ENCODE peak calls at places on chromosomes 16 and 17, in six cellular contexts. One of them, this sample, is unnamed.
A peak's percentile ranks its signal among the peaks of the same experiment; 100 is the strongest.

GRCh38 chr17:62149961-62150360 is 84.9 kb upstream of the MED13 start:
- DNase-seq in WTC11: no peak
- DNase-seq in endothelial cell: no peak
- DNase-seq in AG10803: no peak
- DNase-seq in lower leg skin: no peak
- DNase-seq in A549: no peak
- DNase-seq in this sample: no peak

GRCh38 chr16:29230671-29231091 is 175.8 kb downstream of the NPIPB11 start:
- DNase-seq in WTC11: peak; percentile 63
- DNase-seq in lower leg skin: peak; percentile 87
- DNase-seq in A549: no peak
- DNase-seq in endothelial cell: no peak
- DNase-seq in AG10803: peak; percentile 23
- DNase-seq in this sample: no peak

GRCh38 chr16:48611329-48612137 is 1.6 kb upstream of the N4BP1 start:
- DNase-seq in AG10803: no peak
- DNase-seq in lower leg skin: peak; percentile 85
- DNase-seq in WTC11: peak; percentile 21
- DNase-seq in A549: no peak
- DNase-seq in endothelial cell: peak; percentile 41
- DNase-seq in this sample: no peak

GRCh38 chr17:43398724-43399595 is at the start of gene ARL4D:
- DNase-seq in AG10803: peak; percentile 72
- DNase-seq in lower leg skin: peak; percentile 98
- DNase-seq in endothelial cell: peak; percentile 72
- DNase-seq in A549: peak; percentile 85
- DNase-seq in WTC11: peak; percentile 88
- DNase-seq in this sample: peak; percentile 66

GRCh38 chr16:51150894-51151320 is at the start of gene SALL1:
- DNase-seq in lower leg skin: no peak
- DNase-seq in endothelial cell: no peak
- DNase-seq in WTC11: no peak
- DNase-seq in A549: no peak
- DNase-seq in AG10803: no peak
- DNase-seq in this sample: no peak

GRCh38 chr16:17748005-17748719 is 277.4 kb upstream of the XYLT1 start:
- DNase-seq in A549: no peak
- DNase-seq in WTC11: peak; percentile 32
- DNase-seq in AG10803: no peak
- DNase-seq in endothelial cell: no peak
- DNase-seq in lower leg skin: no peak
- DNase-seq in this sample: no peak

GRCh38 chr17:38560503-38561318 is 45.0 kb downstream of the SRCIN1 start:
- DNase-seq in A549: no peak
- DNase-seq in WTC11: no peak
- DNase-seq in AG10803: peak; percentile 12
- DNase-seq in lower leg skin: no peak
- DNase-seq in endothelial cell: peak; percentile 39
- DNase-seq in this sample: no peak

GRCh38 chr16:75402174-75402820 is 31.0 kb downstream of the CFDP1 start:
- DNase-seq in WTC11: no peak
- DNase-seq in lower leg skin: no peak
- DNase-seq in AG10803: peak; percentile 40
- DNase-seq in A549: no peak
- DNase-seq in endothelial cell: no peak
- DNase-seq in this sample: no peak

GRCh38 chr17:71085238-71086033 is 916.1 kb downstream of the KCNJ2 start:
- DNase-seq in lower leg skin: no peak
- DNase-seq in A549: peak; percentile 22
- DNase-seq in WTC11: peak; percentile 70
- DNase-seq in AG10803: peak; percentile 16
- DNase-seq in endothelial cell: peak; percentile 70
- DNase-seq in this sample: peak; percentile 24

GRCh38 chr17:82446649-82447048 is 3.9 kb downstream of the CYBC1 start:
- DNase-seq in endothelial cell: no peak
- DNase-seq in A549: no peak
- DNase-seq in AG10803: no peak
- DNase-seq in lower leg skin: no peak
- DNase-seq in WTC11: no peak
- DNase-seq in this sample: no peak

GRCh38 chr17:82452162-82452561 is 1.6 kb upstream of the CYBC1 start:
- DNase-seq in lower leg skin: no peak
- DNase-seq in A549: no peak
- DNase-seq in endothelial cell: no peak
- DNase-seq in WTC11: no peak
- DNase-seq in AG10803: no peak
- DNase-seq in this sample: no peak

GRCh38 chr17:82449136-82449882 is 1.2 kb downstream of the CYBC1 start:
- DNase-seq in A549: no peak
- DNase-seq in endothelial cell: peak; percentile 36
- DNase-seq in lower leg skin: no peak
- DNase-seq in WTC11: peak; percentile 42
- DNase-seq in AG10803: no peak
- DNase-seq in this sample: no peak

GRCh38 chr17:82449883-82450356 is 632 bp downstream of the CYBC1 start:
- DNase-seq in AG10803: no peak
- DNase-seq in WTC11: no peak
- DNase-seq in A549: no peak
- DNase-seq in lower leg skin: no peak
- DNase-seq in endothelial cell: no peak
- DNase-seq in this sample: no peak

GRCh38 chr17:82450357-82451106 is at the start of gene CYBC1:
- DNase-seq in A549: peak; percentile 84
- DNase-seq in WTC11: peak; percentile 90
- DNase-seq in lower leg skin: peak; percentile 98
- DNase-seq in AG10803: peak; percentile 94
- DNase-seq in endothelial cell: peak; percentile 97
- DNase-seq in this sample: peak; percentile 88
- TF ChIP-seq CTCF in A549: no peak
- TF ChIP-seq CTCF in WTC11: no peak
- TF ChIP-seq CTCF in lower leg skin: no peak
- TF ChIP-seq CTCF in AG10803: no peak
- TF ChIP-seq CTCF in endothelial cell: no peak
- TF ChIP-seq CTCF in this sample: peak; percentile 9

GRCh38 chr16:73669535-73670274 is 621.8 kb upstream of the ZFHX3 start:
- DNase-seq in AG10803: no peak
- DNase-seq in WTC11: no peak
- DNase-seq in endothelial cell: no peak
- DNase-seq in lower leg skin: no peak
- DNase-seq in A549: no peak
- DNase-seq in this sample: no peak

GRCh38 chr16:73671102-73671501 is 623.2 kb upstream of the ZFHX3 start:
- DNase-seq in A549: no peak
- DNase-seq in WTC11: peak; percentile 20
- DNase-seq in endothelial cell: no peak
- DNase-seq in lower leg skin: no peak
- DNase-seq in AG10803: no peak
- DNase-seq in this sample: no peak

DNA sequence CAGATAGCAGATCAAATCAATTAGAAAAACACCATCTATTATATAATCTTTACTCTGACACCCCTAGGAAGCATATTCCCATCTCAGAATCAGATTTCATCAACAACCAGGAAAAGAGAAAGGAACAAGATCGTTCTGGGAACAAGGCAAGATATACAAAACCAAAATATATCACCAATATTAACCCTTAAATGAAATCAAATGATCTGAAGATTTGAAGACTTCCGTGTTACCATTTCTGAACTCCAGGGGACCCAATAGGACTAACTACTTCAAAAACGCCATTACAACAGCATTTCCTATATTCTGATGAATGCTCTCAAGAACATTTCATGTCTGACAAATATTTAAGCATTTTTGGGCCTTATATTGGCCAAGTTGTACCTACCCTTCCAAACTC is 624.2 kb upstream of the ZFHX3 start:
- DNase-seq in AG10803: no peak
- DNase-seq in lower leg skin: no peak
- DNase-seq in A549: no peak
- DNase-seq in endothelial cell: no peak
- DNase-seq in WTC11: no peak
- DNase-seq in this sample: no peak
- TF ChIP-seq CTCF in AG10803: no peak
- TF ChIP-seq CTCF in lower leg skin: no peak
- TF ChIP-seq CTCF in A549: no peak
- TF ChIP-seq CTCF in endothelial cell: no peak
- TF ChIP-seq CTCF in WTC11: no peak
- TF ChIP-seq CTCF in this sample: no peak

GRCh38 chr17:75722542-75723095 is 1.4 kb downstream of the ITGB4 start:
- DNase-seq in lower leg skin: no peak
- DNase-seq in AG10803: no peak
- DNase-seq in WTC11: no peak
- DNase-seq in endothelial cell: no peak
- DNase-seq in A549: no peak
- DNase-seq in this sample: no peak

GRCh38 chr17:75719732-75720131 is 1.5 kb upstream of the ITGB4 start:
- DNase-seq in AG10803: no peak
- DNase-seq in A549: no peak
- DNase-seq in lower leg skin: no peak
- DNase-seq in WTC11: no peak
- DNase-seq in endothelial cell: no peak
- DNase-seq in this sample: no peak

GRCh38 chr17:75722076-75722475 is 817 bp downstream of the ITGB4 start:
- DNase-seq in lower leg skin: no peak
- DNase-seq in WTC11: no peak
- DNase-seq in A549: no peak
- DNase-seq in endothelial cell: no peak
- DNase-seq in AG10803: no peak
- DNase-seq in this sample: no peak

GRCh38 chr17:75721463-75722011 is 278 bp downstream of the ITGB4 start:
- DNase-seq in A549: peak; percentile 76
- DNase-seq in lower leg skin: no peak
- DNase-seq in AG10803: no peak
- DNase-seq in WTC11: no peak
- DNase-seq in endothelial cell: peak; percentile 28
- DNase-seq in this sample: no peak

DNA sequence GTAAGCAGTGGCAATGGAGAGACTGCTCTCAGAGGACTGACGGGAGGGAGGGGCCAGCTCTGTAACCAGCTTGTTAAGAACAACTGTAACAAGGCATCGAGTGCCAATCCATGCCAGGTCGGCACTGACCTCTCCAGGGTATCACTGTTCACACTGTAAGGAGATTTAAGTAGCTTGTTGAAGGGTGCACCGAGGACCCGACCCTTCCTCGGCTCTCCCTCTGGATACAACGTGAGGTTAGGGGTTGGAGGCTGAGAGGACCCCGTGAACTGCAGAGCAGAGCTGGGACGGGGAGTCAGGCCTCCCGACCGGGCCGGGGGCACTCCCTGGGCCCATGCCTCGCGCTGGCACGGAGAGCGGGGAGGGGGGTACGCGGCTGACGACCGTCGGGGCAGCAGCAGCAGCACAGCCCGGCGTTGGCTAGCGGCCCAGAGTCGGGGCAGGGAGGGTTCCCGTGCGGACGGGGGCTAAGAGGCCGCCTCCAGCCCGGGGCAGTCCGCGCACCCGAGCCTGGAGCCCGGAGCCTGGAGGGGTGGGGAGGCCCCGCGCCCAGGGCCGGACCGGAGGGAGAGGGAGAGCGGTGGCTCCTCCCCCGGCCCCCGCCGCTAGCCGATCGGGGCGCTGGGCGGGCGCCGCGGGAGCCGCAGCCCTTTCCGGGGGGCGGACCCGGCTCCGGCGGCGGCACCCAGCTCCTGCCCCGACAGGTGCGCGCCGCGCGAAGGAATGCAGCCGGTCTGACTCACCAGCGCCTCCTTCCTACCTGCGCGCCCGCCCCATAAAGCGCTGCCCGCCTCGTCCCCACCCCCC is at the start of gene ITGB4:
- DNase-seq in endothelial cell: peak; percentile 16
- DNase-seq in lower leg skin: peak; percentile 93
- DNase-seq in WTC11: peak; percentile 87
- DNase-seq in A549: peak; percentile 75
- DNase-seq in AG10803: no peak
- DNase-seq in this sample: peak; percentile 76
- TF ChIP-seq CTCF in endothelial cell: no peak
- TF ChIP-seq CTCF in lower leg skin: no peak
- TF ChIP-seq CTCF in WTC11: no peak
- TF ChIP-seq CTCF in A549: peak; percentile 29
- TF ChIP-seq CTCF in AG10803: no peak
- TF ChIP-seq CTCF in this sample: peak; percentile 35

GRCh38 chr17:4500188-4500565 is 1.5 kb downstream of the SPNS2 start:
- DNase-seq in AG10803: no peak
- DNase-seq in endothelial cell: no peak
- DNase-seq in A549: peak; percentile 35
- DNase-seq in lower leg skin: no peak
- DNase-seq in WTC11: no peak
- DNase-seq in this sample: no peak
- TF ChIP-seq CTCF in AG10803: no peak
- TF ChIP-seq CTCF in endothelial cell: no peak
- TF ChIP-seq CTCF in A549: no peak
- TF ChIP-seq CTCF in lower leg skin: no peak
- TF ChIP-seq CTCF in WTC11: no peak
- TF ChIP-seq CTCF in this sample: no peak

GRCh38 chr17:9982159-9982558 is 77.1 kb upstream of the RCVRN start:
- DNase-seq in endothelial cell: no peak
- DNase-seq in lower leg skin: no peak
- DNase-seq in WTC11: peak; percentile 63
- DNase-seq in A549: peak; percentile 53
- DNase-seq in AG10803: no peak
- DNase-seq in this sample: no peak
- TF ChIP-seq CTCF in endothelial cell: no peak
- TF ChIP-seq CTCF in lower leg skin: no peak
- TF ChIP-seq CTCF in WTC11: peak; percentile 44
- TF ChIP-seq CTCF in A549: peak; percentile 45
- TF ChIP-seq CTCF in AG10803: peak; percentile 32
- TF ChIP-seq CTCF in this sample: peak; percentile 66

GRCh38 chr16:57147381-57148191 is 38.3 kb downstream of the PSME3IP1 start:
- DNase-seq in AG10803: peak; percentile 82
- DNase-seq in lower leg skin: peak; percentile 85
- DNase-seq in A549: no peak
- DNase-seq in endothelial cell: peak; percentile 27
- DNase-seq in WTC11: no peak
- DNase-seq in this sample: no peak

GRCh38 chr16:57145964-57146647 is 39.7 kb downstream of the PSME3IP1 start:
- DNase-seq in lower leg skin: peak; percentile 80
- DNase-seq in endothelial cell: no peak
- DNase-seq in WTC11: no peak
- DNase-seq in A549: no peak
- DNase-seq in AG10803: no peak
- DNase-seq in this sample: no peak

GRCh38 chr16:57145046-57145963 is 40.5 kb downstream of the PSME3IP1 start:
- DNase-seq in WTC11: no peak
- DNase-seq in A549: no peak
- DNase-seq in AG10803: no peak
- DNase-seq in lower leg skin: peak; percentile 73
- DNase-seq in endothelial cell: no peak
- DNase-seq in this sample: no peak

GRCh38 chr16:57148481-57148880 is 37.4 kb downstream of the PSME3IP1 start:
- DNase-seq in AG10803: no peak
- DNase-seq in lower leg skin: peak; percentile 70
- DNase-seq in WTC11: no peak
- DNase-seq in A549: no peak
- DNase-seq in endothelial cell: no peak
- DNase-seq in this sample: no peak

GRCh38 chr16:57146735-57147134 is 39.1 kb downstream of the PSME3IP1 start:
- DNase-seq in AG10803: no peak
- DNase-seq in lower leg skin: peak; percentile 60
- DNase-seq in endothelial cell: peak; percentile 46
- DNase-seq in WTC11: peak; percentile 51
- DNase-seq in A549: peak; percentile 62
- DNase-seq in this sample: no peak
- TF ChIP-seq CTCF in AG10803: peak; percentile 23
- TF ChIP-seq CTCF in lower leg skin: no peak
- TF ChIP-seq CTCF in endothelial cell: peak; percentile 65
- TF ChIP-seq CTCF in WTC11: peak; percentile 38
- TF ChIP-seq CTCF in A549: no peak
- TF ChIP-seq CTCF in this sample: peak; percentile 46

GRCh38 chr17:79874329-79874981 is 35.2 kb upstream of the CBX4 start:
- DNase-seq in endothelial cell: peak; percentile 31
- DNase-seq in A549: peak; percentile 95
- DNase-seq in WTC11: no peak
- DNase-seq in lower leg skin: no peak
- DNase-seq in AG10803: peak; percentile 5
- DNase-seq in this sample: no peak
- TF ChIP-seq CTCF in endothelial cell: peak; percentile 82
- TF ChIP-seq CTCF in A549: peak; percentile 55
- TF ChIP-seq CTCF in WTC11: no peak
- TF ChIP-seq CTCF in lower leg skin: no peak
- TF ChIP-seq CTCF in AG10803: peak; percentile 42
- TF ChIP-seq CTCF in this sample: peak; percentile 64

This sample was measured in progenitor cell of endocrine pancreas.